ENCODE peak calls at places on chromosomes 4 and X, in four cellular contexts. U is dorsolateral prefrontal cortex, Q is transverse colon, B is AG09319. O is an unnamed sample.

GRCh38 chr4:58808817-58809216 is 1698.6 kb upstream of the IGFBP7 start:
- DNase-seq in B (no peak), Q (no peak), U (no peak), O (no peak)

GRCh38 chrX:123830309-123830708 is 29.5 kb upstream of the XIAP start:
- DNase-seq in U (no peak), B (peak), Q (peak), O (no peak)

GRCh38 chr4:173485164-173485563 is 44.9 kb downstream of the HAND2 start:
- DNase-seq in U (no peak), Q (no peak), B (no peak), O (no peak)

GRCh38 chr4:15744016-15744415 is 34.1 kb upstream of the CD38 start:
- DNase-seq in Q (no peak), B (no peak), U (no peak), O (no peak)

GRCh38 chrX:153454901-153455550 is 9.2 kb upstream of the TREX2 start:
- DNase-seq in Q (no peak), U (no peak), B (no peak), O (no peak)

GRCh38 chr4:86333236-86333635 is 26.6 kb downstream of the MAPK10 start:
- DNase-seq in Q (no peak), B (no peak), U (no peak), O (no peak)

GRCh38 chrX:96753230-96753629 is 68.6 kb downstream of the DIAPH2 start:
- DNase-seq in Q (no peak), B (no peak), U (no peak), O (no peak)

GRCh38 chr4:89509708-89510269 is 202.2 kb upstream of the GPRIN3 start:
- DNase-seq in U (no peak), Q (no peak), B (peak), O (no peak)

GRCh38 chr4:170079981-170080380 is 9.8 kb downstream of the AADAT start:
- DNase-seq in U (no peak), Q (no peak), B (no peak), O (no peak)

GRCh38 chr4:15043226-15043625 is 40.9 kb downstream of the CPEB2 start:
- DNase-seq in B (no peak), Q (no peak), U (no peak), O (no peak)

GRCh38 chr4:1278336-1278670 is 11.4 kb upstream of the MAEA start:
- DNase-seq in U (no peak), Q (no peak), B (no peak), O (no peak)

GRCh38 chr4:21769404-21770147 is 179.0 kb downstream of the KCNIP4 start:
- DNase-seq in U (no peak), Q (no peak), B (no peak), O (no peak)

GRCh38 chr4:40199179-40199670 is 2.4 kb downstream of the RHOH start:
- DNase-seq in Q (no peak), U (no peak), B (no peak), O (no peak)

GRCh38 chr4:19213388-19213787 is 1038.3 kb upstream of the SLIT2 start:
- DNase-seq in Q (no peak), B (no peak), U (no peak), O (no peak)

GRCh38 chr4:3686746-3687145 is 79.4 kb upstream of the ADRA2C start:
- DNase-seq in U (no peak), Q (no peak), B (no peak), O (no peak)

GRCh38 chr4:26162095-26162494 is 158.7 kb upstream of the RBPJ start:
- DNase-seq in Q (no peak), U (no peak), B (no peak), O (no peak)

GRCh38 chr4:2302387-2303119 is 40.6 kb upstream of the MXD4 start:
- DNase-seq in U (no peak), B (no peak), Q (no peak), O (no peak)

GRCh38 chrX:30414144-30414543 is 105.0 kb upstream of the NR0B1 start:
- DNase-seq in U (no peak), B (no peak), Q (no peak), O (no peak)

GRCh38 chrX:12360991-12361598 is 222.8 kb downstream of the FRMPD4 start:
- DNase-seq in B (no peak), Q (no peak), U (no peak), O (no peak)

GRCh38 chrX:86171366-86171765 is 23.1 kb downstream of the DACH2 start:
- DNase-seq in U (no peak), Q (no peak), B (no peak), O (no peak)

GRCh38 chrX:72105436-72105835 is 26.3 kb downstream of the RTL5 start:
- DNase-seq in B (no peak), Q (no peak), U (no peak), O (no peak)

GRCh38 chr4:151231915-151232595 is 44.9 kb upstream of the PRSS48 start:
- DNase-seq in Q (no peak), U (no peak), B (no peak), O (no peak)

GRCh38 chr4:151236036-151236435 is 40.9 kb upstream of the PRSS48 start:
- DNase-seq in U (no peak), B (no peak), Q (no peak), O (no peak)

GRCh38 chr4:151238477-151238876 is 38.5 kb upstream of the PRSS48 start:
- DNase-seq in Q (no peak), U (no peak), B (no peak), O (no peak)

GRCh38 chr4:151228196-151229119 is 48.5 kb upstream of the PRSS48 start:
- DNase-seq in B (no peak), Q (no peak), U (no peak), O (no peak)

GRCh38 chr4:151233600-151233999 is 43.4 kb upstream of the PRSS48 start:
- DNase-seq in U (no peak), B (no peak), Q (no peak), O (no peak)
- TF ChIP-seq CTCF in U (no peak), B (no peak), Q (no peak), O (no peak)

GRCh38 chr4:82842593-82842992 is 44.0 kb upstream of the SCD5 start:
- DNase-seq in U (no peak), B (no peak), Q (no peak), O (no peak)
- TF ChIP-seq CTCF in U (no peak), B (peak), Q (peak), O (no peak)

DNA sequence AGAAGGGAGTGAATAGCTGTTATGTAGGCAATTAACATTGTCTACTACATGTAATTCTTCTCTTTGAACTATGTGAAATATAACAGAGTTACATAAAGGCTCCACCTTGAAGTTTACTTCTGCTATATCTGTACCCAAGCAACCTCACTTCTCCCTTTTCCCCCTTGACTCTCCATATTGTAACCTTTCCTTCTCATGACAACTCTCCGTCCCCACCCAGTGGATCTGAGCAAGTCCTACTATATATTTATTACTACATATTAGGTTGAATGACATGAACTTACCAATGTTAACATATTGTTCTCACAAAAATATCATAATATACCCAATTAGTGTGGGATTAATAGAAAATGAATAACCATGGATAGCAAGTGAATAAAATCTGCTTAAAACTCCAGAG is 93.2 kb upstream of the ATP8A1 start:
- DNase-seq in U (no peak), Q (no peak), B (no peak), O (no peak)
- TF ChIP-seq CTCF in U (peak), Q (no peak), B (no peak), O (no peak)

DNA sequence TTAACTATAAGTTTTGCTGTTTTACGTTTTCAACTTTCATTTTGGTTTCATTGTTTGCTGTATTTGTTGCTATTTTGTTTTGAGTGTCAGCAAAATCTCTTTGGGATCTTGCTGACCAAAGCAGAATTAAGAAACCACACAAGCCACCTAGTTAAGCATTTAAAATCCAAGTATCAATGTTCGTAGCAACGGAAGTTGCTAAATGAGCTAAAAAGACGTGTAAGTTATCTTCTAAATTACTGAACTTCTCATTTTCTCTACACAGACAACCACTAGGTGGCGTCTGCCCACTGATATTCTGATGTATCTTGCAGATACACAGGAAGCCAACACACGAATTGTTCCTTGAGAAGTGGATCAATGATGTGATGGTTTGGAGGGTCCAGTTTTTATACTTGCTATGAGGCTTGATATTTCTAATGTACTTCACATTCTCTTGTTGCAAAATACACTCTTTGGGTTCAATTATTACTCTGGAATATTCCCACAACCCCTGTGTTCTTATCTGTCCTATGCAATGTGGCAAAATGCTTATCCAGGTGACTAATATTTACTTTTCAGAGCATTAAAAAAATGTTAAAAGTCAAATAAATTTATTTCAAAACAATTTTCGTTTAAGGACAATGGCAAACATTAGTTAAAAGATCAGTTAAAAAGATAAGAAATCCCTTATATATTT is 250.5 kb downstream of the TECRL start:
- DNase-seq in B (no peak), Q (peak), U (peak), O (peak)
- TF ChIP-seq CTCF in B (peak), Q (peak), U (peak), O (no peak)

GRCh38 chrX:77160301-77160700 is 286.9 kb upstream of the FGF16 start:
- DNase-seq in B (no peak), U (no peak), Q (no peak), O (no peak)
- TF ChIP-seq CTCF in B (peak), U (peak), Q (no peak), O (no peak)

DNA sequence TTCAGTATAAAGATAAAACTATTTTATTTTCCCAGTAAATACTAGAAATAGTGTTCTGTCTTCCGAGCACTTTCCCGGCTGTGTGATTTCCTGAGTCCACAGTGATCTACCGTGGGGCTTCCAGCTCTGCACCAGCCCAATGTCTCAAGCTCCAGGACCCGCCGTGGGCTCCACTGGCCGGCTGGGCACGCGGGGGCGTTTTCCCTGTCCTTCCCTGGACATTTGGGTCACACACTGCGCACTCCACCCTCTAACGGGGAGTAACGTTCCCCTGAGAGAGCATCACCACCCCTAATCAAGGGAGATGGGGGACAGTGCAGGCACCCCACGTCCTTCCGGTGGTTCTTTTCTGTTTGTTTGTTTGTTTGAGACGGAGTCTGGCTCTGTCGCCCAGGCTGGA is 844.6 kb upstream of the FRG1 start:
- DNase-seq in U (no peak), B (no peak), Q (no peak), O (no peak)
- TF ChIP-seq CTCF in U (no peak), B (no peak), Q (no peak), O (no peak)

GRCh38 chr4:177374966-177375365 is 65.3 kb downstream of the NEIL3 start:
- DNase-seq in Q (no peak), U (no peak), B (no peak), O (no peak)

GRCh38 chr4:177380730-177381287 is 61.4 kb downstream of the AGA start:
- DNase-seq in B (no peak), Q (no peak), U (no peak), O (no peak)

GRCh38 chr4:177375372-177375771 is 65.7 kb downstream of the NEIL3 start:
- DNase-seq in U (no peak), B (no peak), Q (no peak), O (no peak)

GRCh38 chr4:177371452-177371851 is 61.8 kb downstream of the NEIL3 start:
- DNase-seq in Q (no peak), U (no peak), B (no peak), O (no peak)

GRCh38 chr4:177375971-177376370 is 66.3 kb downstream of the AGA start:
- DNase-seq in B (no peak), U (no peak), Q (no peak), O (no peak)
- TF ChIP-seq CTCF in B (no peak), U (peak), Q (no peak), O (no peak)

DNA sequence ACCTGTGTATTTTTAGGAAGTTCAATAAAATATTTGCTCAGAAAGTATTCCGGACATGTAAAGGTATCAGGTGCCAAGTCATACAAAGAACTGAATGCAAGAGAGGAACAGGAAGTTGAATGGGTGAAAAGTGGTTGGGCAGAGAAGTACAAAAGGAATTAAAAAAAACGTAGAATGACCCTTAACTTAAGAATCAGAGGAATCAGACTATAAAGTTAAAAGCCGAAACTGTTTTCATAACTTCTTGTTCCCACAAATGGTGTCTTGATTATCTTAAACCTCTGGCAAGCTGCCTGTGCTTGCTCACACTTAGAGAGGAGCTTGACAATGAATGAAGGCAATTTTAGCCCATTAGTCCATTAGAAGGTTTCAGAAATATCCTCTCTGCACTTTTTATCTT is 81.6 kb upstream of the HHIP start:
- DNase-seq in U (no peak), Q (no peak), B (no peak), O (no peak)
- TF ChIP-seq CTCF in U (no peak), Q (no peak), B (no peak), O (no peak)

GRCh38 chrX:28701222-28701621 is 114.0 kb downstream of the IL1RAPL1 start:
- DNase-seq in U (no peak), B (no peak), Q (no peak), O (no peak)
- TF ChIP-seq CTCF in U (no peak), B (no peak), Q (no peak), O (no peak)

O was measured in omental fat pad.